ENCODE peak calls at places on chromosomes 3 and 15, in six cellular contexts. One of them, this sample, is unnamed.

GRCh38 chr3:48084929-48085328 is 68.7 kb upstream of the MAP4 start:
- DNase-seq in HepG2: no peak
- DNase-seq in IMR-90: no peak
- DNase-seq in HCT116: no peak
- DNase-seq in PC-3: no peak
- DNase-seq in fibroblast of lung: no peak
- DNase-seq in this sample: no peak

GRCh38 chr15:67024998-67025368 is 40.4 kb upstream of the SMAD3 start:
- DNase-seq in HepG2: no peak
- DNase-seq in IMR-90: no peak
- DNase-seq in HCT116: no peak
- DNase-seq in PC-3: no peak
- DNase-seq in fibroblast of lung: no peak
- DNase-seq in this sample: no peak

GRCh38 chr3:133884547-133885240 is 11.0 kb downstream of the RAB6B start:
- DNase-seq in HepG2: no peak
- DNase-seq in IMR-90: no peak
- DNase-seq in HCT116: no peak
- DNase-seq in PC-3: no peak
- DNase-seq in fibroblast of lung: no peak
- DNase-seq in this sample: no peak

GRCh38 chr15:101306341-101307047 is 11.4 kb upstream of the SNRPA1 start:
- DNase-seq in HepG2: no peak
- DNase-seq in IMR-90: no peak
- DNase-seq in HCT116: no peak
- DNase-seq in PC-3: no peak
- DNase-seq in fibroblast of lung: no peak
- DNase-seq in this sample: no peak

GRCh38 chr3:25594007-25594502 is 70.7 kb downstream of the TOP2B start:
- DNase-seq in HepG2: peak; percentile 30
- DNase-seq in IMR-90: peak; percentile 88
- DNase-seq in HCT116: peak; percentile 29
- DNase-seq in PC-3: peak; percentile 78
- DNase-seq in fibroblast of lung: peak; percentile 78
- DNase-seq in this sample: no peak

GRCh38 chr3:181711325-181712135 is at the start of gene SOX2:
- DNase-seq in HepG2: peak; percentile 67
- DNase-seq in IMR-90: peak; percentile 4
- DNase-seq in HCT116: peak; percentile 38
- DNase-seq in PC-3: peak; percentile 69
- DNase-seq in fibroblast of lung: peak; percentile 90
- DNase-seq in this sample: peak; percentile 57

GRCh38 chr3:185732782-185733181 is 92.1 kb downstream of the IGF2BP2 start:
- DNase-seq in HepG2: peak; percentile 76
- DNase-seq in IMR-90: peak; percentile 90
- DNase-seq in HCT116: no peak
- DNase-seq in PC-3: peak; percentile 93
- DNase-seq in fibroblast of lung: peak; percentile 89
- DNase-seq in this sample: no peak

GRCh38 chr15:77538011-77538410 is 94.7 kb downstream of the LINGO1 start:
- DNase-seq in HepG2: no peak
- DNase-seq in IMR-90: no peak
- DNase-seq in HCT116: no peak
- DNase-seq in PC-3: no peak
- DNase-seq in fibroblast of lung: no peak
- DNase-seq in this sample: no peak

GRCh38 chr3:136152176-136152843 is 43.8 kb downstream of the MSL2 start:
- DNase-seq in HepG2: no peak
- DNase-seq in IMR-90: no peak
- DNase-seq in HCT116: no peak
- DNase-seq in PC-3: no peak
- DNase-seq in fibroblast of lung: no peak
- DNase-seq in this sample: no peak

GRCh38 chr3:47855461-47856383 is 52.8 kb downstream of the DHX30 start:
- DNase-seq in HepG2: no peak
- DNase-seq in IMR-90: no peak
- DNase-seq in HCT116: no peak
- DNase-seq in PC-3: no peak
- DNase-seq in fibroblast of lung: no peak
- DNase-seq in this sample: no peak

GRCh38 chr3:30496496-30496966 is 109.9 kb upstream of the TGFBR2 start:
- DNase-seq in HepG2: no peak
- DNase-seq in IMR-90: peak; percentile 81
- DNase-seq in HCT116: no peak
- DNase-seq in PC-3: peak; percentile 17
- DNase-seq in fibroblast of lung: peak; percentile 94
- DNase-seq in this sample: no peak

GRCh38 chr15:92405942-92406341 is 12.3 kb downstream of the ST8SIA2 start:
- DNase-seq in HepG2: no peak
- DNase-seq in IMR-90: no peak
- DNase-seq in HCT116: no peak
- DNase-seq in PC-3: no peak
- DNase-seq in fibroblast of lung: no peak
- DNase-seq in this sample: no peak

GRCh38 chr3:194049394-194049793 is 86.6 kb upstream of the HES1 start:
- DNase-seq in HepG2: no peak
- DNase-seq in IMR-90: no peak
- DNase-seq in HCT116: no peak
- DNase-seq in PC-3: no peak
- DNase-seq in fibroblast of lung: no peak
- DNase-seq in this sample: no peak

GRCh38 chr3:19931180-19931692 is 2.8 kb downstream of the EFHB start:
- DNase-seq in HepG2: no peak
- DNase-seq in IMR-90: no peak
- DNase-seq in HCT116: no peak
- DNase-seq in PC-3: no peak
- DNase-seq in fibroblast of lung: no peak
- DNase-seq in this sample: no peak

GRCh38 chr3:106673926-106674569 is 703.2 kb upstream of the CCDC54 start:
- DNase-seq in HepG2: no peak
- DNase-seq in IMR-90: peak; percentile 47
- DNase-seq in HCT116: no peak
- DNase-seq in PC-3: no peak
- DNase-seq in fibroblast of lung: peak; percentile 27
- DNase-seq in this sample: no peak

GRCh38 chr3:133271491-133271890 is 128.4 kb upstream of the BFSP2 start:
- DNase-seq in HepG2: no peak
- DNase-seq in IMR-90: peak; percentile 71
- DNase-seq in HCT116: no peak
- DNase-seq in PC-3: no peak
- DNase-seq in fibroblast of lung: peak; percentile 11
- DNase-seq in this sample: no peak

GRCh38 chr15:49902791-49903481 is 216.1 kb downstream of the ATP8B4 start:
- DNase-seq in HepG2: no peak
- DNase-seq in IMR-90: peak; percentile 66
- DNase-seq in HCT116: no peak
- DNase-seq in PC-3: peak; percentile 32
- DNase-seq in fibroblast of lung: peak; percentile 70
- DNase-seq in this sample: no peak

GRCh38 chr15:49906976-49907375 is 212.1 kb downstream of the ATP8B4 start:
- DNase-seq in HepG2: no peak
- DNase-seq in IMR-90: no peak
- DNase-seq in HCT116: no peak
- DNase-seq in PC-3: no peak
- DNase-seq in fibroblast of lung: no peak
- DNase-seq in this sample: no peak

GRCh38 chr15:49900836-49901235 is 218.2 kb downstream of the ATP8B4 start:
- DNase-seq in HepG2: no peak
- DNase-seq in IMR-90: no peak
- DNase-seq in HCT116: no peak
- DNase-seq in PC-3: no peak
- DNase-seq in fibroblast of lung: no peak
- DNase-seq in this sample: no peak

GRCh38 chr15:49901867-49902775 is 216.9 kb downstream of the ATP8B4 start:
- DNase-seq in HepG2: no peak
- DNase-seq in IMR-90: peak; percentile 65
- DNase-seq in HCT116: no peak
- DNase-seq in PC-3: peak; percentile 22
- DNase-seq in fibroblast of lung: peak; percentile 32
- DNase-seq in this sample: no peak

DNA sequence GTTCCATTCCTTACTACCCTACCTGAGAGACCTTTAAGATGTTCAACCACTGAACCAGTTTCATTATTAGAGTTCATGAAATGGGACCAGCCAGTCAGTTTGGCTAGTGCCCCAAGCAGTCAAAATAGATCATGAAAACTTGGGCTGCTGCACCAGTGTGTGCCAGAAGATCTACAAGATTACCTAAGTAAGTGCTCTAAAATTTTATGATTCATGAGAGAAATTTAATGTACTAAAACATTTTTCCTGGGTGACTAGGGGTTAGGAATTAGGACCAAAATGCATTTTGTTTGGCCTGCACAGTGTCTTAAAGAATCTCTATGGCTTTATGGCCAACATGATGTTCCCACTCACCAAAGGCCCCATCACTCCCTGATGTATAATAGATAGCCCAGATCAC is 214.7 kb downstream of the ATP8B4 start:
- DNase-seq in HepG2: no peak
- DNase-seq in IMR-90: no peak
- DNase-seq in HCT116: no peak
- DNase-seq in PC-3: no peak
- DNase-seq in fibroblast of lung: no peak
- DNase-seq in this sample: no peak
- H3K9ac ChIP-seq in HepG2: no peak overlapping the region
- H3K9ac ChIP-seq in IMR-90: no peak overlapping the region
- H3K9ac ChIP-seq in HCT116: no peak overlapping the region
- H3K9ac ChIP-seq in PC-3: no peak overlapping the region
- H3K9ac ChIP-seq in fibroblast of lung: no peak overlapping the region
- H3K9ac ChIP-seq in this sample: no peak overlapping the region

DNA sequence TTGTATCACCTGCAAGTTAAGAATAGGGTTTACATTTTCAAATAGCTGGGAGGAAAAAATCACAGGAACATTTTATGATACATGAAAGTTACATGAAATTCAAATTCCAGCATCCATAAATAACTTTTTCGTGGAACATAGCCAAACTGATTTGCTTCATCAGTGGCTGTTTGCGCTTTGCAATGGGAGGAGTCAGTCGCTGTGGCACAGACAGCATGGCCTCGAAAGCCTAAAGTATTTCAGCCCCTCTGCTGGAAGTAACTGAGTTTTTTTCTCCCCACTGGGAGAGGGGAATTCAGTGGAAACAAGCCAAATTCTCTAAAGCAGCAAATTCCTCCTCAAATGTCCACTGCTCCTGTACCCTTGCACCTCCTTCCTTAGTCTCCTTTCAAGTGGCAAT is 271.9 kb downstream of the SUCLG2 start:
- DNase-seq in HepG2: no peak
- DNase-seq in IMR-90: peak; percentile 5
- DNase-seq in HCT116: no peak
- DNase-seq in PC-3: no peak
- DNase-seq in fibroblast of lung: no peak
- DNase-seq in this sample: no peak
- TF ChIP-seq CTCF in HepG2: no peak
- TF ChIP-seq CTCF in IMR-90: no peak
- TF ChIP-seq CTCF in HCT116: no peak
- TF ChIP-seq CTCF in PC-3: no peak
- TF ChIP-seq CTCF in fibroblast of lung: no peak
- TF ChIP-seq CTCF in this sample: no peak

GRCh38 chr3:49416867-49417266 is 4.6 kb downstream of the TCTA start:
- DNase-seq in HepG2: no peak
- DNase-seq in IMR-90: no peak
- DNase-seq in HCT116: no peak
- DNase-seq in PC-3: peak; percentile 25
- DNase-seq in fibroblast of lung: no peak
- DNase-seq in this sample: no peak

GRCh38 chr3:49415931-49416601 is 3.8 kb downstream of the TCTA start:
- DNase-seq in HepG2: no peak
- DNase-seq in IMR-90: no peak
- DNase-seq in HCT116: no peak
- DNase-seq in PC-3: no peak
- DNase-seq in fibroblast of lung: no peak
- DNase-seq in this sample: no peak

GRCh38 chr3:49412632-49413337 is 562 bp downstream of the TCTA start:
- DNase-seq in HepG2: no peak
- DNase-seq in IMR-90: no peak
- DNase-seq in HCT116: no peak
- DNase-seq in PC-3: no peak
- DNase-seq in fibroblast of lung: peak; percentile 39
- DNase-seq in this sample: no peak

GRCh38 chr3:49413338-49413734 is 1.1 kb downstream of the TCTA start:
- DNase-seq in HepG2: no peak
- DNase-seq in IMR-90: no peak
- DNase-seq in HCT116: no peak
- DNase-seq in PC-3: no peak
- DNase-seq in fibroblast of lung: no peak
- DNase-seq in this sample: no peak

DNA sequence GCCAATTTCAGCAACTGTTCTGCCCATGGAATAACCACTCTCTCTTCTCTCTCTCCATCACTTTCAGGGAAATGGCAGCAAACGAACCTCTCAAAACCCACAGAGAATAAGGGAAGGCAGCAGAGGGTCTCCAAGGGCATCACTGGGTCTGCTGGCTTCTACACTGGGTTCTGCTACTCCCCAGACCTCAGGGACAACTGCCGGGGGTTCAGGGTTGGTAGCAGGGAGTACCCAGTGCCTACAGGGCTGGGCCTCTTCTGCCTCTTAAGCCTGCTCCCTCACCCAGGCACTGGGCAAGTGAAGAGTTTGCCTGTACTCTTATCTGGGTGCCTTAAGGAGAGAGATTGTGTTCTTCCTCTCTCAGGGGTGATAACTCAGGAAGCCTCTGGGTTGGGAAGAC is 2.5 kb downstream of the TCTA start:
- DNase-seq in HepG2: no peak
- DNase-seq in IMR-90: no peak
- DNase-seq in HCT116: no peak
- DNase-seq in PC-3: no peak
- DNase-seq in fibroblast of lung: no peak
- DNase-seq in this sample: no peak
- H3K9ac ChIP-seq in HepG2: no peak overlapping the region
- H3K9ac ChIP-seq in IMR-90: no peak overlapping the region
- H3K9ac ChIP-seq in HCT116: no peak overlapping the region
- H3K9ac ChIP-seq in PC-3: no peak overlapping the region
- H3K9ac ChIP-seq in fibroblast of lung: no peak overlapping the region
- H3K9ac ChIP-seq in this sample: no peak overlapping the region

DNA sequence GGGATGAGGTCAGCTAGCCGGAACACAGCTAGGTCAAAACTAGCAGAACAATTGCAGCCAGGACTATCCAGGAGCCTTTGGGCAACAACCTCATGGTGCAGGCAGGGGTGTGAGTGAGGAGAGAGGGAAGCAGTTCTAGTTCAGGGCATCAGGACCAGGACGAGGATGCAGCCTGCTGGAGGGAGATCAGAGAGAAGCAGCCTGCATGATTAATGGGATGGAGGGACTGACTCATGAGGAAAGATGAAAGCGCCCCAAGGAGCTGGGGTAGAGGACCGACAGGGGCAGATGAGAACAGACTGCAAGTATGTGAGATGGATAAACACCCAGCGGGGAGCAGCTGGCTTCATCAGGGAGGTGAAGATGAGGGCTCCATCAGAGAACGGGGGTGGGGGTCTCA is 37.9 kb upstream of the LRTM1 start:
- DNase-seq in HepG2: no peak
- DNase-seq in IMR-90: peak; percentile 95
- DNase-seq in HCT116: no peak
- DNase-seq in PC-3: no peak
- DNase-seq in fibroblast of lung: peak; percentile 98
- DNase-seq in this sample: no peak
- TF ChIP-seq CTCF in HepG2: no peak
- TF ChIP-seq CTCF in IMR-90: peak; percentile 4
- TF ChIP-seq CTCF in HCT116: no peak
- TF ChIP-seq CTCF in PC-3: no peak
- TF ChIP-seq CTCF in fibroblast of lung: no peak
- TF ChIP-seq CTCF in this sample: no peak

This sample was measured in colonic mucosa.